ENCODE peak calls at places on chromosomes 5 and 9, in five cellular contexts. One of them, this sample, is unnamed. For H3K36me3, the result is how much of the 10 kb centered on the place peaks cover.

GRCh38 chr9:113462781-113463286 is 693 bp upstream of the RGS3 start:
- DNase-seq in brain microvascular endothelial cell: no peak
- DNase-seq in tibial nerve: no peak
- DNase-seq in IMR-90: no peak
- DNase-seq in effector memory CD4-positive, alpha-beta T cell: no peak
- DNase-seq in this sample: no peak

GRCh38 chr9:118630079-118630478 is 739.2 kb downstream of the BRINP1 start:
- DNase-seq in effector memory CD4-positive, alpha-beta T cell: no peak
- DNase-seq in brain microvascular endothelial cell: no peak
- DNase-seq in IMR-90: no peak
- DNase-seq in tibial nerve: no peak
- DNase-seq in this sample: no peak

GRCh38 chr9:129140397-129141065 is 29.3 kb downstream of the PTPA start:
- DNase-seq in brain microvascular endothelial cell: peak
- DNase-seq in tibial nerve: no peak
- DNase-seq in IMR-90: peak
- DNase-seq in effector memory CD4-positive, alpha-beta T cell: no peak
- DNase-seq in this sample: peak

GRCh38 chr9:4788703-4789102 is 4.0 kb upstream of the RCL1 start:
- DNase-seq in IMR-90: no peak
- DNase-seq in effector memory CD4-positive, alpha-beta T cell: no peak
- DNase-seq in brain microvascular endothelial cell: no peak
- DNase-seq in tibial nerve: no peak
- DNase-seq in this sample: no peak

GRCh38 chr5:136032564-136032963 is 3.8 kb downstream of the TGFBI start:
- DNase-seq in brain microvascular endothelial cell: peak
- DNase-seq in tibial nerve: peak
- DNase-seq in IMR-90: peak
- DNase-seq in effector memory CD4-positive, alpha-beta T cell: no peak
- DNase-seq in this sample: no peak

GRCh38 chr5:157166164-157166493 is at the start of gene GARIN3:
- DNase-seq in effector memory CD4-positive, alpha-beta T cell: no peak
- DNase-seq in tibial nerve: no peak
- DNase-seq in brain microvascular endothelial cell: no peak
- DNase-seq in IMR-90: no peak
- DNase-seq in this sample: no peak

GRCh38 chr9:109307380-109308240 is 13.2 kb downstream of the EPB41L4B start:
- DNase-seq in tibial nerve: no peak
- DNase-seq in effector memory CD4-positive, alpha-beta T cell: no peak
- DNase-seq in brain microvascular endothelial cell: no peak
- DNase-seq in IMR-90: no peak
- DNase-seq in this sample: no peak

GRCh38 chr5:13382232-13382631 is 562.3 kb downstream of the DNAH5 start:
- DNase-seq in tibial nerve: no peak
- DNase-seq in effector memory CD4-positive, alpha-beta T cell: no peak
- DNase-seq in IMR-90: no peak
- DNase-seq in brain microvascular endothelial cell: no peak
- DNase-seq in this sample: no peak

DNA sequence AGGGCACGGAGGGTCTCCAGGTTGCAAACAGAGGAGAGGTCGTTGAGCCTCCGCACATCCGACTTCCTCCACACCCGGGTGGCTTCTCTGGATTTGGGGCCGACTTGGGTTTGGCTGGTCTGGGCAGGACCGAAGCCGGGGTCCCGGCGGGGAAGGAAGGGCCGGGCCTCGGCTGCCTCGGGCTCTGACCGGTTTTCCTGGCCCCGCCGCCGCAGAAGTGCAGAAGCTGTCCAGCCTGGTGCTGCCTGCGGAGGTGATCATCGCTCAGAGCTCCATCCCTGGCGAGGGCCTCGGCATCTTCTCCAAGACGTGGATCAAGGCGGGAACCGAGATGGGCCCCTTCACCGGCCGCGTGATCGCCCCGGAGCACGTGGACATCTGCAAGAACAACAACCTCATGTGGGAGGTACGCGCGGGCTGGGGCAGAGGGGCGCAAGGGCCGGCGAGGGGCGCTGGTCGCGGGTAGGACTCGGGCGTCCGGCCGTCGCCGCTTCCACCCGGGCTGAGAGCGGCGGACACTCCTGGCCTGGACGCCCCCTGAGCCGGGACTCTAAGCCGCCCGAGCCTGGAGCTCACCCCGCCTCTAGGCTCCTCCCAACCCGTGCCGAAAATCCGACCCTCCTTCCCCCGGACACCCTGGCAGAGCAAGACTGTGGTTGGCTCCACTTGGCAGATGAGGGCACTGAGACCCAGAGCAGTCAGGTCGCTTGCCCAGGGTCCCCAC is 2.2 kb downstream of the PRDM12 start:
- DNase-seq in brain microvascular endothelial cell: no peak
- DNase-seq in IMR-90: no peak
- DNase-seq in effector memory CD4-positive, alpha-beta T cell: no peak
- DNase-seq in tibial nerve: no peak
- DNase-seq in this sample: no peak
- H3K4me3 ChIP-seq in brain microvascular endothelial cell: no peak
- H3K4me3 ChIP-seq in IMR-90: no peak
- H3K4me3 ChIP-seq in effector memory CD4-positive, alpha-beta T cell: no peak
- H3K4me3 ChIP-seq in tibial nerve: no peak
- H3K4me3 ChIP-seq in this sample: no peak

DNA sequence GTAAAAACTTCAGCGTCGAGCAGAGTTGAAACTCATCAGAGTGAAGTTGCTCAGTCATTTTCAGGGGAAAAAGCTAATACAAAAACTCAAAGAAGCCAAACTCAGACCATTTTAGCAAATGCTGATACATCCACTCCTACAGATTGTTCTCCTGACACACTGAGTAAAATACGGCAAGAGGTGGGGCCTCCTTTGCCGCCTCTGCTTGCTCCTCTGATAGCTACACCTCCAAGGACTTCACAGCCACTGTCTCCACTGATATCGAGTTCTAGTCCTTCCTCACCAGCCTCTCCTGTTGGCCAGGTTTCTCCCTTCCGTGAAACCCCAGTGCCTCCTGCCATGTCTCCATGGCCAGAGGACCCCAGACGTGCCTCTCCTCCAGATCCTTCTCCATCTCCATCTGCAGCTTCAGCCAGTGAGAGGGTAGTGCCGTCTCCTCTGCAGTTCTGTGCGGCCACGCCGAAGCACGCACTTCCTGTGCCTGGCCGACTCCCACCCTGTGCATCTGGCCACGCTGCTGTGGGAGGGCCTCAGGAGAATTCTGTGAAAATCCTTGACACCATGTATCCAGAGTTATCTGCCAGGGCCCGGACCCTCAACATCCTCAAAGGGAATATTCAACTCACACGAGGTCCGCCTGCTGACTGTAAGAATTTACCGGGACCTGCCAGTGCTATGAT is 41.7 kb downstream of the ICE1 start:
- DNase-seq in effector memory CD4-positive, alpha-beta T cell: no peak
- DNase-seq in brain microvascular endothelial cell: no peak
- DNase-seq in tibial nerve: no peak
- DNase-seq in IMR-90: no peak
- DNase-seq in this sample: no peak
- H3K36me3 ChIP-seq in effector memory CD4-positive, alpha-beta T cell: half or more
- H3K36me3 ChIP-seq in brain microvascular endothelial cell: under half
- H3K36me3 ChIP-seq in tibial nerve: under half
- H3K36me3 ChIP-seq in IMR-90: under half
- H3K36me3 ChIP-seq in this sample: under half

DNA sequence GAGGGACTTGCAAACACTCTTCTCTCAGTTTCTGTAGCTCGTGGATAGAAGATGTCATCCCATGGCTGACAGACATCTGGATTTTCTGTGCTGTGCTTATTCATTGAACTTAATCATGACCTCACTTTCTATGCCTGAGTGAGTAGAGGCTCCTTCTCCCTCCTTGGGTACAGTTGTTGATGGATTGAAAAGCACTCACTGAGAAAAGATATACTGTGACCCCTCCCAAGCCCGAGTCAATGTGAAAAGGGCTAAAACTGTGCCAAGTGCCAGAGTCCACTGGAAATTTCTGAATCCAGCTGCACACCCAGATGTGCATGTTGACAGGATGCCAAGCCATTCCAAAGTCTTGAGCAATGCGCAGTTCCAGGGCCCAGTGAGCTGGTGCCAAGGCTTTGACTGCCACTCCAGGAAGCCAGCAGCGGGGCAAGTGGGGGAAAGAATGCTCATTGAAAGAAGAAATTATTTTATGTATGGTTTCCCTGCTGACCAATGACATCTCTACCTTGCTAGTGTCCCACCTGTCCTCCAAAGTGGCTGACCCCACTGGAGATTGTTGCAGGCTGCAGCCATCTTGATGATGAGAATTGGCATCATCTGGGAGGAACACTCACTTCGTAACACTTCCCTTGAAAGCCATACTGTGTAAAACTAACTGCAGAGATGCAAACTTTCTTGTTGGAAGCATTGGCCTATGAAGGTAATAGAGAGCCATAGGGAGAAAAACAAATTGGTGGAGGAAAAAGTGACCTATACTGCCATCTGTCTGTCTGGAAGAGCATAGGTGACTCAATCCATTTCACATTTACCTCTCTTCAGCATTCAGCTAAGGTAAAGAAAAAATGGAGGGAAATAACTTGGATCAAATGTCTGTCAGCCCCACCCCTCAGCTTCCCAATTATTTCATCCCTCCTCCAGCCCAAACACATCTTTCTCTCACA is 473.2 kb downstream of the NTRK2 start:
- DNase-seq in brain microvascular endothelial cell: no peak
- DNase-seq in IMR-90: no peak
- DNase-seq in tibial nerve: peak
- DNase-seq in effector memory CD4-positive, alpha-beta T cell: no peak
- DNase-seq in this sample: peak
- H3K27ac ChIP-seq in brain microvascular endothelial cell: no peak
- H3K27ac ChIP-seq in IMR-90: no peak
- H3K27ac ChIP-seq in tibial nerve: peak
- H3K27ac ChIP-seq in effector memory CD4-positive, alpha-beta T cell: no peak
- H3K27ac ChIP-seq in this sample: no peak

GRCh38 chr9:34590376-34591090 is 1.0 kb upstream of the CNTFR start:
- DNase-seq in brain microvascular endothelial cell: no peak
- DNase-seq in effector memory CD4-positive, alpha-beta T cell: no peak
- DNase-seq in tibial nerve: peak
- DNase-seq in IMR-90: no peak
- DNase-seq in this sample: peak
- H3K4me3 ChIP-seq in brain microvascular endothelial cell: no peak
- H3K4me3 ChIP-seq in effector memory CD4-positive, alpha-beta T cell: peak
- H3K4me3 ChIP-seq in tibial nerve: peak
- H3K4me3 ChIP-seq in IMR-90: no peak
- H3K4me3 ChIP-seq in this sample: peak

DNA sequence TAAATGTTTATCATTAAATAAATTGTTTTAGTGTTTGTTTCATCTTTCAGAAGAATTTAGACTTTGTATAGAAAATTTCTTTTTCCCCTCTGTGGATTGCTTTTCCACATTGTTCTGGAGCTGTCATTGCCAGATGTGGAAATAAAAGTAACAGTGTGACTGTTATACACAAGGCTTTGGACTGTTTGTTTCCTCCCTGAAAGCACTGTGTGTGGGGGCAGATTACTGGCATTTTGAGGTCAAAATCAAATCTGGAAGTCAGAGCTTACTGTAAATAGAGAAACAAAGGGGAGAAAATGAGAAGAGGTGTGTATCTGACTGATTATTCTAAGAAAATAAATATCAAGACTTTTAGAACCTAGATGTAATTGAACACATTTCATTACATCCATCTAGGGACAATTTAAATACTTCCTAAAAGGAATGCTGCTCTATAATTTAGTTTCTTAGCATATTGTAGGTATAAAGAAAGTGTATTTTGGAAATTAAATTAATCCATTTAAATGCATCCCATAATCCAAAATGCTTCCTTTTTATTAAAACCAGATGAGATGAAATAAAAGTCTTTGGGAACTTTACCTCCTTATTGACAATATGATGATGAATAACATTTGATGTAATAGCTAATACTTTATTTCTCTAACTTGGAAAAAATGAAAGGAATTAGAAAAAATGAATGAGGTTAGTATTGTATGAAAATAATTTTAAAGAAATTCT is 52.0 kb downstream of the ERCC6L2 start:
- DNase-seq in IMR-90: no peak
- DNase-seq in effector memory CD4-positive, alpha-beta T cell: no peak
- DNase-seq in brain microvascular endothelial cell: no peak
- DNase-seq in tibial nerve: no peak
- DNase-seq in this sample: no peak
- H3K36me3 ChIP-seq in IMR-90: under half
- H3K36me3 ChIP-seq in effector memory CD4-positive, alpha-beta T cell: under half
- H3K36me3 ChIP-seq in brain microvascular endothelial cell: under half
- H3K36me3 ChIP-seq in tibial nerve: under half
- H3K36me3 ChIP-seq in this sample: under half

DNA sequence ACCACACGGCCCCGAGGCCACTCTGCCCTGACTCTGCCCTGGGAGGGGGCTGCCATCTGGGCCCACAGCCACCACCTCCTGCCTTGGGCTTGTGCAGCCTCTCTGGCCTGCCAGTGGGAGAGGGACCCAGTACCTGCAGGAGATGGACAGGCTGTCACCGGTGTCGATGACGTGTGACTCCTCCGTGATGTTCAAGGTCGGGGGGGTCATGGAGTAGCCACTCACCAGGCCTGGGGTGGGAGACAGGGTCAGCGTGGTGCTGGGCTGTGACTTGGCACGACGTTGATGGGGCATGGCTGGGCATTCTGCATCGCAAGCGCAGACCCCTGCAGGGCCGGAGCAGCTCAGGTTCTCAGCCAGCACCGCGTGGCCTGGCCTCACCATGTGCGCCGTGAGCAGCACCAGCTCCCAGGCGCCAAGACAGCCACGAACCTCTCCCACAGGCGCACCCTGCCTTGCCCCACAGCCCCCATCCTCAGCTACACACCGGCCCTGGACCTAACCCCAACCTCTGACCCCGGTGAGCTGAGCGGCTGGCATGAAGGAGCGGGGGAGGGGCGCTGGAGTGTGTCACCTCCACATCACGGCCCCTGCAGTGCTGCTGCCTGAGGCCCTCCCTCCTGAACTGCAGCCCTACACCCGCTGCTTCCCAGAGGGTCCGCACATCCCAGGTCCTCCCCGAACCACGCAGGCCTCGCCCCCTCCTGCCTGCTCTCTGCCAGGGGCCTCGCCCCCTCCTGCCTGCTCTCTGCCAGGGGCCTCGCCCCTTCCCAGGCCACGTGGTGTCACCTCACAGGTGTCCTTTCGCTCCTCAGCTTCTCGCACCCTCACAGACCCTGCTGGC is 17.6 kb downstream of the FLT4 start:
- DNase-seq in brain microvascular endothelial cell: no peak
- DNase-seq in effector memory CD4-positive, alpha-beta T cell: no peak
- DNase-seq in IMR-90: no peak
- DNase-seq in tibial nerve: no peak
- DNase-seq in this sample: no peak
- H3K27ac ChIP-seq in brain microvascular endothelial cell: no peak
- H3K27ac ChIP-seq in effector memory CD4-positive, alpha-beta T cell: no peak
- H3K27ac ChIP-seq in IMR-90: no peak
- H3K27ac ChIP-seq in tibial nerve: no peak
- H3K27ac ChIP-seq in this sample: no peak

GRCh38 chr5:133957591-133957990 is 10.8 kb downstream of the C5orf15 start:
- DNase-seq in IMR-90: no peak
- DNase-seq in effector memory CD4-positive, alpha-beta T cell: no peak
- DNase-seq in brain microvascular endothelial cell: no peak
- DNase-seq in tibial nerve: no peak
- DNase-seq in this sample: no peak

GRCh38 chr5:133952729-133953567 is 15.5 kb downstream of the C5orf15 start:
- DNase-seq in effector memory CD4-positive, alpha-beta T cell: no peak
- DNase-seq in IMR-90: peak
- DNase-seq in brain microvascular endothelial cell: peak
- DNase-seq in tibial nerve: peak
- DNase-seq in this sample: no peak

GRCh38 chr5:133953568-133954145 is 14.8 kb downstream of the C5orf15 start:
- DNase-seq in tibial nerve: no peak
- DNase-seq in effector memory CD4-positive, alpha-beta T cell: no peak
- DNase-seq in brain microvascular endothelial cell: no peak
- DNase-seq in IMR-90: no peak
- DNase-seq in this sample: no peak

GRCh38 chr5:133959643-133960042 is 8.8 kb downstream of the C5orf15 start:
- DNase-seq in tibial nerve: no peak
- DNase-seq in effector memory CD4-positive, alpha-beta T cell: no peak
- DNase-seq in brain microvascular endothelial cell: no peak
- DNase-seq in IMR-90: no peak
- DNase-seq in this sample: no peak

GRCh38 chr5:133957080-133957479 is 11.3 kb downstream of the C5orf15 start:
- DNase-seq in brain microvascular endothelial cell: no peak
- DNase-seq in tibial nerve: no peak
- DNase-seq in IMR-90: no peak
- DNase-seq in effector memory CD4-positive, alpha-beta T cell: no peak
- DNase-seq in this sample: no peak
- H3K4me3 ChIP-seq in brain microvascular endothelial cell: no peak
- H3K4me3 ChIP-seq in tibial nerve: no peak
- H3K4me3 ChIP-seq in IMR-90: no peak
- H3K4me3 ChIP-seq in effector memory CD4-positive, alpha-beta T cell: no peak
- H3K4me3 ChIP-seq in this sample: no peak